ENCODE peak calls at places on chromosomes 4 and X, in ten cellular contexts. Q is heart left ventricle, A is AG04450, C is cardiac muscle cell, U is colonic mucosa, P is heart right ventricle, L is gastrocnemius medialis, X is OCI-LY7, O is suprapubic skin, I is HCT116. K is an unnamed sample.

GRCh38 chrX:94204524-94204923 is 530.5 kb downstream of the FAM133A start:
- DNase-seq in Q (no peak), A (no peak), C (no peak), U (no peak), P (no peak), L (no peak), X (no peak), O (no peak), I (no peak), K (no peak)

GRCh38 chr4:4871267-4872147 is 12.0 kb downstream of the MSX1 start:
- DNase-seq in Q (peak), A (no peak), C (no peak), U (no peak), P (no peak), L (no peak), X (no peak), O (no peak), I (no peak), K (no peak)

GRCh38 chrX:71917621-71918341 is 7.1 kb downstream of the NHSL2 start:
- DNase-seq in Q (no peak), A (no peak), C (peak), U (no peak), P (no peak), L (no peak), X (no peak), O (no peak), I (no peak), K (no peak)

GRCh38 chrX:106780664-106781377 is 21.7 kb upstream of the TBC1D8B start:
- DNase-seq in Q (no peak), A (no peak), C (no peak), U (no peak), P (no peak), L (no peak), X (no peak), O (no peak), I (no peak), K (no peak)

GRCh38 chr4:136599890-136600289 is 932.4 kb downstream of the PCDH18 start:
- DNase-seq in Q (no peak), A (no peak), C (no peak), U (no peak), P (no peak), L (no peak), X (no peak), O (no peak), I (no peak), K (no peak)

GRCh38 chr4:87977521-87978278 is 2.2 kb downstream of the SPP1 start:
- DNase-seq in Q (no peak), A (no peak), C (no peak), U (no peak), P (no peak), L (no peak), X (no peak), O (no peak), I (no peak), K (no peak)

GRCh38 chr4:90415116-90415515 is 287.9 kb downstream of the CCSER1 start:
- DNase-seq in Q (no peak), A (no peak), C (no peak), U (no peak), P (no peak), L (no peak), X (no peak), O (no peak), I (no peak), K (no peak)

GRCh38 chr4:55397521-55398321 is 2.0 kb downstream of the TMEM165 start:
- DNase-seq in Q (no peak), A (no peak), C (no peak), U (no peak), P (no peak), L (no peak), X (peak), O (no peak), I (no peak), K (peak)

GRCh38 chr4:171484681-171485080 is 328.5 kb upstream of the GALNTL6 start:
- DNase-seq in Q (no peak), A (no peak), C (no peak), U (no peak), P (no peak), L (no peak), X (no peak), O (no peak), I (no peak), K (no peak)

GRCh38 chrX:149527705-149528104 is 13.1 kb upstream of the EOLA1 start:
- DNase-seq in Q (no peak), A (no peak), C (peak), U (no peak), P (no peak), L (no peak), X (peak), O (no peak), I (no peak), K (peak)

GRCh38 chr4:176044589-176044951 is 21.1 kb upstream of the WDR17 start:
- DNase-seq in Q (no peak), A (no peak), C (no peak), U (no peak), P (no peak), L (no peak), X (no peak), O (no peak), I (no peak), K (no peak)

GRCh38 chrX:139739138-139739537 is 31.2 kb upstream of the MCF2 start:
- DNase-seq in Q (no peak), A (no peak), C (no peak), U (no peak), P (no peak), L (no peak), X (no peak), O (no peak), I (no peak), K (peak)

GRCh38 chr4:176287546-176287945 is 18.5 kb upstream of the ASB5 start:
- DNase-seq in Q (no peak), A (no peak), C (no peak), U (no peak), P (no peak), L (no peak), X (no peak), O (no peak), I (no peak), K (no peak)

GRCh38 chr4:149891381-149891780 is 75.7 kb upstream of the IQCM start:
- DNase-seq in Q (no peak), A (no peak), C (no peak), U (no peak), P (no peak), L (no peak), X (no peak), O (no peak), I (no peak), K (no peak)

GRCh38 chrX:136828830-136829229 is 48.1 kb upstream of the ARHGEF6 start:
- DNase-seq in Q (no peak), A (no peak), C (no peak), U (no peak), P (peak), L (no peak), X (no peak), O (no peak), I (no peak), K (no peak)

GRCh38 chr4:65007841-65008439 is 598.7 kb upstream of the TECRL start:
- DNase-seq in Q (no peak), A (no peak), C (peak), U (no peak), P (no peak), L (no peak), X (peak), O (no peak), I (peak), K (peak)

GRCh38 chrX:15349046-15349445 is 13.7 kb upstream of the PIGA start:
- DNase-seq in Q (peak), A (peak), C (peak), U (peak), P (peak), L (no peak), X (peak), O (no peak), I (peak), K (peak)

GRCh38 chrX:124098089-124098488 is 136.6 kb downstream of the STAG2 start:
- DNase-seq in Q (no peak), A (peak), C (peak), U (no peak), P (no peak), L (no peak), X (peak), O (no peak), I (no peak), K (peak)

GRCh38 chrX:20011608-20012007 is 20.7 kb upstream of the BCLAF3 start:
- DNase-seq in Q (no peak), A (no peak), C (no peak), U (no peak), P (no peak), L (no peak), X (no peak), O (no peak), I (no peak), K (no peak)

GRCh38 chr4:142291299-142291698 is 554.8 kb downstream of the INPP4B start:
- DNase-seq in Q (no peak), A (no peak), C (no peak), U (no peak), P (no peak), L (no peak), X (no peak), O (no peak), I (no peak), K (no peak)

GRCh38 chrX:145405012-145405411 is 157.7 kb downstream of the SPANXN1 start:
- DNase-seq in Q (no peak), A (no peak), C (peak), U (peak), P (no peak), L (no peak), X (peak), O (no peak), I (peak), K (peak)

GRCh38 chr4:52957220-52957686 is 95.1 kb downstream of the RASL11B start:
- DNase-seq in Q (peak), A (no peak), C (peak), U (peak), P (peak), L (no peak), X (no peak), O (no peak), I (no peak), K (no peak)

GRCh38 chr4:179750374-179750773 is 2308.1 kb upstream of the AGA start:
- DNase-seq in Q (no peak), A (no peak), C (peak), U (no peak), P (no peak), L (no peak), X (no peak), O (no peak), I (no peak), K (no peak)

GRCh38 chrX:118824173-118824782 is 654 bp downstream of the ZCCHC12 start:
- DNase-seq in Q (no peak), A (no peak), C (peak), U (no peak), P (no peak), L (no peak), X (no peak), O (no peak), I (no peak), K (no peak)

GRCh38 chrX:118823263-118824172 is at the start of gene ZCCHC12:
- DNase-seq in Q (peak), A (no peak), C (peak), U (no peak), P (peak), L (no peak), X (no peak), O (no peak), I (peak), K (peak)
- H3K4me3 ChIP-seq in Q (peak), A (peak), C (peak), U (peak), P (peak), L (peak), X (no peak), O (peak), I (peak), K (no peak)

DNA sequence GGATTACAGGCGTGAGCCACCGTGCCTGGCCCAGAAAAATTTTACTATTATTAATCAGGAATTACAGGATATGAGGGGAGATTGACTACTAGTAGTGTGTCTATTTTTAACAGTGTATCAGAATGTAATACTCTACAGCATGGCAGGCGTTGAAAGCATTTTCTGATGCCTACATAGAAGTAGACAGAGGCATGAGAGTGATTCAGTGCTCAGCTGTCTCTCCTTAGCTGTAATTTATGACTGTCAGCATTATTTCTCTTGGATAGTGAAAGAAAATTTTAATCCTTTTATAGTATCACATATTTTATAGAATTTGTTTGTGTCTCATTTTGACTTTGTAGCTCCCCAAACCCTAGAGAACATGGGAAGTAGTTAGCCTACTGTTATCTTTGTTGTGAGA is 20.7 kb downstream of the ARHGAP24 start:
- DNase-seq in Q (no peak), A (no peak), C (peak), U (no peak), P (peak), L (no peak), X (no peak), O (no peak), I (no peak), K (no peak)
- H3K4me3 ChIP-seq in Q (peak), A (no peak), C (no peak), U (no peak), P (no peak), L (no peak), X (no peak), O (no peak), I (no peak), K (no peak)

GRCh38 chrX:11870789-11871188 is 112.8 kb downstream of the MSL3 start:
- DNase-seq in Q (no peak), A (no peak), C (no peak), U (no peak), P (no peak), L (no peak), X (no peak), O (no peak), I (no peak), K (no peak)
- H3K4me3 ChIP-seq in Q (no peak), A (no peak), C (no peak), U (no peak), P (no peak), L (no peak), X (no peak), O (no peak), I (no peak), K (no peak)

GRCh38 chr4:153497091-153497531 is 31.0 kb downstream of the TMEM131L start:
- DNase-seq in Q (no peak), A (no peak), C (peak), U (no peak), P (no peak), L (no peak), X (peak), O (no peak), I (no peak), K (peak)
- H3K4me3 ChIP-seq in Q (no peak), A (no peak), C (no peak), U (no peak), P (no peak), L (no peak), X (no peak), O (no peak), I (no peak), K (peak)

GRCh38 chr4:751676-752075 is 46.0 kb downstream of the PCGF3 start:
- DNase-seq in Q (peak), A (no peak), C (no peak), U (no peak), P (no peak), L (no peak), X (no peak), O (no peak), I (no peak), K (no peak)
- H3K4me3 ChIP-seq in Q (no peak), A (no peak), C (no peak), U (no peak), P (no peak), L (no peak), X (no peak), O (no peak), I (no peak), K (no peak)

GRCh38 chr4:128830906-128831525 is 21.5 kb downstream of the JADE1 start:
- DNase-seq in Q (no peak), A (no peak), C (no peak), U (no peak), P (no peak), L (no peak), X (peak), O (no peak), I (no peak), K (peak)
- H3K4me3 ChIP-seq in Q (no peak), A (no peak), C (no peak), U (no peak), P (no peak), L (no peak), X (peak), O (no peak), I (no peak), K (peak)

K was measured in GM12865.